ENCODE peak calls at places on chromosomes 4 and X, in ten cellular contexts. Z is NCI-H446; A is SW 1271; N is stimulated activated CD4-positive, alpha-beta T cell treated with anti-CD3 and anti-CD28 coated beads, Interleukin-12 subunit alpha, Interleukin-12 subunit beta, amount 100 ng/mL, for 4 hours; J is transverse colon; E is CD14-positive monocyte; T is GM23338; L is caudate nucleus; D is iris pigment epithelial cell; V is neural progenitor cell. Q is an unnamed sample.

GRCh38 chr4:86957214-86957613 is 22.4 kb downstream of the AFF1 start:
- DNase-seq in Z (no peak), A (no peak), N (no peak), J (no peak), E (no peak), T (no peak), L (no peak), D (peak), V (no peak), Q (peak)

GRCh38 chr4:13322681-13323101 is 161.4 kb downstream of the RAB28 start:
- DNase-seq in Z (peak), A (no peak), N (no peak), J (no peak), E (no peak), T (no peak), L (no peak), D (peak), V (no peak), Q (peak)

GRCh38 chr4:181792641-181793612 is 450.3 kb upstream of the TENM3 start:
- DNase-seq in Z (no peak), A (no peak), N (no peak), J (no peak), E (no peak), T (peak), L (no peak), D (no peak), V (peak), Q (no peak)

GRCh38 chr4:1494416-1495315 is 88.4 kb upstream of the NKX1-1 start:
- DNase-seq in Z (no peak), A (no peak), N (no peak), J (no peak), E (peak), T (no peak), L (no peak), D (no peak), V (no peak), Q (no peak)

GRCh38 chr4:2816401-2816954 is 23.6 kb downstream of the SH3BP2 start:
- DNase-seq in Z (no peak), A (no peak), N (no peak), J (no peak), E (no peak), T (no peak), L (no peak), D (no peak), V (no peak), Q (no peak)

GRCh38 chrX:40099046-40099968 is 1.5 kb upstream of the BCOR start:
- DNase-seq in Z (peak), A (peak), N (no peak), J (peak), E (no peak), T (peak), L (no peak), D (peak), V (peak), Q (no peak)

GRCh38 chr4:20251796-20252655 is at the start of gene SLIT2:
- DNase-seq in Z (peak), A (peak), N (no peak), J (peak), E (no peak), T (peak), L (peak), D (peak), V (peak), Q (peak)

GRCh38 chr4:74768857-74769525 is 25.3 kb downstream of the BTC start:
- DNase-seq in Z (peak), A (no peak), N (no peak), J (no peak), E (no peak), T (no peak), L (no peak), D (peak), V (no peak), Q (peak)

GRCh38 chrX:42093756-42094155 is 170.4 kb upstream of the CASK start:
- DNase-seq in Z (no peak), A (no peak), N (no peak), J (no peak), E (no peak), T (no peak), L (no peak), D (peak), V (no peak), Q (no peak)

GRCh38 chr4:21882050-21882839 is 66.3 kb downstream of the KCNIP4 start:
- DNase-seq in Z (no peak), A (no peak), N (no peak), J (no peak), E (no peak), T (no peak), L (no peak), D (peak), V (no peak), Q (peak)

GRCh38 chrX:103585421-103586313 is at the start of gene TCEAL4:
- DNase-seq in Z (peak), A (peak), N (peak), J (peak), E (no peak), T (peak), L (peak), D (peak), V (peak), Q (peak)

GRCh38 chrX:2627272-2627867 is 63.7 kb upstream of the CD99 start:
- DNase-seq in Z (no peak), A (no peak), N (peak), J (peak), E (no peak), T (peak), L (no peak), D (peak), V (peak), Q (peak)

GRCh38 chr4:111501946-111502345 is 643.3 kb upstream of the FAM241A start:
- DNase-seq in Z (no peak), A (no peak), N (no peak), J (no peak), E (no peak), T (no peak), L (no peak), D (peak), V (no peak), Q (peak)

GRCh38 chr4:89496851-89497250 is 189.3 kb upstream of the GPRIN3 start:
- DNase-seq in Z (no peak), A (no peak), N (no peak), J (no peak), E (no peak), T (no peak), L (no peak), D (peak), V (no peak), Q (peak)

GRCh38 chr4:111475001-111475400 is 670.3 kb upstream of the FAM241A start:
- DNase-seq in Z (peak), A (no peak), N (no peak), J (peak), E (no peak), T (peak), L (no peak), D (peak), V (peak), Q (peak)

GRCh38 chr4:148051403-148051802 is 319.5 kb downstream of the ARHGAP10 start:
- DNase-seq in Z (no peak), A (no peak), N (no peak), J (no peak), E (no peak), T (no peak), L (no peak), D (no peak), V (no peak), Q (no peak)

GRCh38 chr4:172791841-172792240 is 376.8 kb upstream of the GALNT7 start:
- DNase-seq in Z (no peak), A (no peak), N (no peak), J (no peak), E (no peak), T (no peak), L (no peak), D (no peak), V (no peak), Q (no peak)

GRCh38 chr4:87071401-87071800 is 136.6 kb downstream of the AFF1 start:
- DNase-seq in Z (peak), A (no peak), N (no peak), J (peak), E (no peak), T (no peak), L (no peak), D (no peak), V (no peak), Q (no peak)

GRCh38 chr4:88938138-88938537 is 118.8 kb downstream of the FAM13A start:
- DNase-seq in Z (no peak), A (no peak), N (no peak), J (no peak), E (no peak), T (peak), L (no peak), D (peak), V (no peak), Q (peak)

GRCh38 chr4:98262431-98262830 is 1.2 kb downstream of the RAP1GDS1 start:
- DNase-seq in Z (no peak), A (no peak), N (no peak), J (no peak), E (no peak), T (peak), L (no peak), D (peak), V (no peak), Q (peak)

GRCh38 chrX:13569479-13570244 is at the start of gene EGFL6:
- DNase-seq in Z (no peak), A (no peak), N (no peak), J (no peak), E (no peak), T (peak), L (no peak), D (no peak), V (peak), Q (no peak)

GRCh38 chrX:54171527-54171926 is 11.5 kb downstream of the FAM120C start:
- DNase-seq in Z (no peak), A (no peak), N (no peak), J (no peak), E (no peak), T (no peak), L (no peak), D (peak), V (no peak), Q (no peak)

GRCh38 chrX:115900425-115900824 is 270.1 kb upstream of the AGTR2 start:
- DNase-seq in Z (no peak), A (no peak), N (no peak), J (no peak), E (no peak), T (no peak), L (no peak), D (no peak), V (no peak), Q (no peak)

GRCh38 chr4:173169428-173170209 is 1.0 kb downstream of the GALNT7 start:
- DNase-seq in Z (peak), A (peak), N (peak), J (peak), E (peak), T (peak), L (peak), D (peak), V (peak), Q (peak)

GRCh38 chrX:138073626-138074025 is 507.7 kb downstream of the ZIC3 start:
- DNase-seq in Z (no peak), A (no peak), N (no peak), J (no peak), E (no peak), T (no peak), L (no peak), D (no peak), V (no peak), Q (no peak)

GRCh38 chrX:98405376-98405775 is 1521.7 kb downstream of the RPA4 start:
- DNase-seq in Z (peak), A (no peak), N (no peak), J (no peak), E (no peak), T (no peak), L (no peak), D (no peak), V (no peak), Q (peak)

GRCh38 chr4:105569014-105569850 is 16.8 kb downstream of the ARHGEF38 start:
- DNase-seq in Z (no peak), A (no peak), N (no peak), J (no peak), E (no peak), T (no peak), L (no peak), D (no peak), V (no peak), Q (no peak)

GRCh38 chr4:95980877-95981360 is 141.0 kb downstream of the PDHA2 start:
- DNase-seq in Z (no peak), A (no peak), N (no peak), J (no peak), E (no peak), T (no peak), L (no peak), D (no peak), V (no peak), Q (no peak)

GRCh38 chrX:154419688-154420401 is 8.5 kb downstream of the TAFAZZIN start:
- DNase-seq in Z (no peak), A (no peak), N (no peak), J (no peak), E (no peak), T (no peak), L (no peak), D (no peak), V (no peak), Q (no peak)

GRCh38 chr4:36785965-36786364 is 458.6 kb upstream of the NWD2 start:
- DNase-seq in Z (no peak), A (no peak), N (no peak), J (no peak), E (no peak), T (no peak), L (no peak), D (no peak), V (no peak), Q (no peak)

GRCh38 chrX:24508375-24508774 is 43.3 kb downstream of the PDK3 start:
- DNase-seq in Z (no peak), A (no peak), N (no peak), J (no peak), E (no peak), T (no peak), L (no peak), D (no peak), V (no peak), Q (no peak)

GRCh38 chr4:189912170-189912569 is 28.5 kb upstream of the FRG1 start:
- DNase-seq in Z (no peak), A (no peak), N (no peak), J (no peak), E (no peak), T (peak), L (no peak), D (peak), V (peak), Q (no peak)

GRCh38 chr4:54085284-54085683 is 14.7 kb upstream of the GSX2 start:
- DNase-seq in Z (peak), A (peak), N (no peak), J (no peak), E (no peak), T (no peak), L (peak), D (peak), V (no peak), Q (peak)

GRCh38 chr4:112813790-112814189 is 176.8 kb downstream of the LARP7 start:
- DNase-seq in Z (no peak), A (no peak), N (no peak), J (no peak), E (no peak), T (no peak), L (no peak), D (peak), V (no peak), Q (peak)

Q was measured in fibroblast of lung.